ENCODE peak calls at places on chromosomes 1 and 21, in six cellular contexts. One of them, this sample, is unnamed.

GRCh38 chr1:244304156-244304555 is 147.6 kb downstream of the ADSS2 start:
- DNase-seq in stimulated activated CD8-positive, alpha-beta memory T cell treated with anti-CD3 and anti-CD28 coated beads, Interleukin-7, amount 100 ng/mL, for 1 hour: no peak
- DNase-seq in fibroblast of mammary gland: no peak
- DNase-seq in islet precursor cell: peak
- DNase-seq in NCI-H345: no peak
- DNase-seq in endothelial cell: no peak
- DNase-seq in this sample: no peak

GRCh38 chr21:46194374-46195334 is 10.4 kb upstream of the SPATC1L start:
- DNase-seq in NCI-H345: no peak
- DNase-seq in stimulated activated CD8-positive, alpha-beta memory T cell treated with anti-CD3 and anti-CD28 coated beads, Interleukin-7, amount 100 ng/mL, for 1 hour: no peak
- DNase-seq in islet precursor cell: peak
- DNase-seq in endothelial cell: no peak
- DNase-seq in fibroblast of mammary gland: no peak
- DNase-seq in this sample: no peak

GRCh38 chr1:119080586-119080985 is 59.9 kb downstream of the WARS2 start:
- DNase-seq in islet precursor cell: peak
- DNase-seq in NCI-H345: no peak
- DNase-seq in endothelial cell: no peak
- DNase-seq in stimulated activated CD8-positive, alpha-beta memory T cell treated with anti-CD3 and anti-CD28 coated beads, Interleukin-7, amount 100 ng/mL, for 1 hour: no peak
- DNase-seq in fibroblast of mammary gland: peak
- DNase-seq in this sample: peak

GRCh38 chr1:16617101-16617727 is 3.9 kb upstream of the NBPF1 start:
- DNase-seq in islet precursor cell: peak
- DNase-seq in stimulated activated CD8-positive, alpha-beta memory T cell treated with anti-CD3 and anti-CD28 coated beads, Interleukin-7, amount 100 ng/mL, for 1 hour: no peak
- DNase-seq in endothelial cell: peak
- DNase-seq in fibroblast of mammary gland: no peak
- DNase-seq in NCI-H345: no peak
- DNase-seq in this sample: no peak

GRCh38 chr1:42940851-42941639 is 17.6 kb downstream of the SLC2A1 start:
- DNase-seq in islet precursor cell: peak
- DNase-seq in NCI-H345: no peak
- DNase-seq in stimulated activated CD8-positive, alpha-beta memory T cell treated with anti-CD3 and anti-CD28 coated beads, Interleukin-7, amount 100 ng/mL, for 1 hour: no peak
- DNase-seq in fibroblast of mammary gland: peak
- DNase-seq in endothelial cell: no peak
- DNase-seq in this sample: peak

GRCh38 chr1:94265011-94265422 is 27.6 kb upstream of the ARHGAP29 start:
- DNase-seq in fibroblast of mammary gland: peak
- DNase-seq in islet precursor cell: no peak
- DNase-seq in NCI-H345: no peak
- DNase-seq in endothelial cell: no peak
- DNase-seq in stimulated activated CD8-positive, alpha-beta memory T cell treated with anti-CD3 and anti-CD28 coated beads, Interleukin-7, amount 100 ng/mL, for 1 hour: no peak
- DNase-seq in this sample: peak

GRCh38 chr1:150235436-150235851 is 468 bp downstream of the ANP32E start:
- DNase-seq in NCI-H345: no peak
- DNase-seq in stimulated activated CD8-positive, alpha-beta memory T cell treated with anti-CD3 and anti-CD28 coated beads, Interleukin-7, amount 100 ng/mL, for 1 hour: no peak
- DNase-seq in islet precursor cell: no peak
- DNase-seq in fibroblast of mammary gland: peak
- DNase-seq in endothelial cell: peak
- DNase-seq in this sample: peak

GRCh38 chr1:179127163-179127895 is 45.5 kb downstream of the TOR3A start:
- DNase-seq in fibroblast of mammary gland: peak
- DNase-seq in stimulated activated CD8-positive, alpha-beta memory T cell treated with anti-CD3 and anti-CD28 coated beads, Interleukin-7, amount 100 ng/mL, for 1 hour: no peak
- DNase-seq in NCI-H345: no peak
- DNase-seq in islet precursor cell: no peak
- DNase-seq in endothelial cell: no peak
- DNase-seq in this sample: no peak

GRCh38 chr1:40847023-40847740 is 15.0 kb downstream of the CITED4 start:
- DNase-seq in endothelial cell: no peak
- DNase-seq in islet precursor cell: no peak
- DNase-seq in fibroblast of mammary gland: peak
- DNase-seq in stimulated activated CD8-positive, alpha-beta memory T cell treated with anti-CD3 and anti-CD28 coated beads, Interleukin-7, amount 100 ng/mL, for 1 hour: no peak
- DNase-seq in NCI-H345: no peak
- DNase-seq in this sample: no peak

GRCh38 chr1:200526709-200527612 is 93.6 kb downstream of the KIF14 start:
- DNase-seq in fibroblast of mammary gland: peak
- DNase-seq in NCI-H345: peak
- DNase-seq in islet precursor cell: no peak
- DNase-seq in stimulated activated CD8-positive, alpha-beta memory T cell treated with anti-CD3 and anti-CD28 coated beads, Interleukin-7, amount 100 ng/mL, for 1 hour: no peak
- DNase-seq in endothelial cell: no peak
- DNase-seq in this sample: no peak

GRCh38 chr1:74591954-74592353 is 79.5 kb upstream of the LRRC53 start:
- DNase-seq in endothelial cell: no peak
- DNase-seq in stimulated activated CD8-positive, alpha-beta memory T cell treated with anti-CD3 and anti-CD28 coated beads, Interleukin-7, amount 100 ng/mL, for 1 hour: no peak
- DNase-seq in NCI-H345: no peak
- DNase-seq in fibroblast of mammary gland: no peak
- DNase-seq in islet precursor cell: no peak
- DNase-seq in this sample: no peak

GRCh38 chr21:43298546-43299440 is 128.1 kb downstream of the SIK1 start:
- DNase-seq in endothelial cell: no peak
- DNase-seq in islet precursor cell: no peak
- DNase-seq in NCI-H345: no peak
- DNase-seq in stimulated activated CD8-positive, alpha-beta memory T cell treated with anti-CD3 and anti-CD28 coated beads, Interleukin-7, amount 100 ng/mL, for 1 hour: no peak
- DNase-seq in fibroblast of mammary gland: no peak
- DNase-seq in this sample: no peak

GRCh38 chr1:63868220-63868897 is 94.5 kb downstream of the ROR1 start:
- DNase-seq in fibroblast of mammary gland: peak
- DNase-seq in stimulated activated CD8-positive, alpha-beta memory T cell treated with anti-CD3 and anti-CD28 coated beads, Interleukin-7, amount 100 ng/mL, for 1 hour: no peak
- DNase-seq in NCI-H345: no peak
- DNase-seq in islet precursor cell: peak
- DNase-seq in endothelial cell: no peak
- DNase-seq in this sample: no peak

GRCh38 chr1:23123528-23123927 is 45.1 kb downstream of the LUZP1 start:
- DNase-seq in fibroblast of mammary gland: no peak
- DNase-seq in NCI-H345: no peak
- DNase-seq in stimulated activated CD8-positive, alpha-beta memory T cell treated with anti-CD3 and anti-CD28 coated beads, Interleukin-7, amount 100 ng/mL, for 1 hour: no peak
- DNase-seq in endothelial cell: no peak
- DNase-seq in islet precursor cell: no peak
- DNase-seq in this sample: no peak

This sample was measured in MG63.